ENCODE peak calls at places on chromosome 5, in eight cellular contexts. D is Jurkat, Clone E6-1; L is uterus; G is heart right ventricle; M is colonic mucosa; A is fibroblast of lung; Q is lower lobe of right lung; U is AG10803. Z is an unnamed sample.

GRCh38 chr5:1061916-1062315 is 49.9 kb downstream of the SLC12A7 start:
- DNase-seq in D (no peak), L (no peak), G (no peak), M (no peak), A (no peak), Q (no peak), U (no peak), Z (no peak)

GRCh38 chr5:39219433-39219832 is at the start of gene FYB1:
- DNase-seq in D (no peak), L (peak), G (peak), M (no peak), A (no peak), Q (peak), U (peak), Z (no peak)

GRCh38 chr5:144377207-144377606 is 206.5 kb downstream of the KCTD16 start:
- DNase-seq in D (no peak), L (no peak), G (no peak), M (no peak), A (no peak), Q (no peak), U (no peak), Z (peak)

GRCh38 chr5:179165421-179166170 is 105.4 kb downstream of the ZNF354C start:
- DNase-seq in D (no peak), L (no peak), G (no peak), M (no peak), A (no peak), Q (peak), U (no peak), Z (no peak)

GRCh38 chr5:168227973-168228615 is 63.4 kb upstream of the WWC1 start:
- DNase-seq in D (peak), L (no peak), G (no peak), M (no peak), A (peak), Q (no peak), U (peak), Z (no peak)

GRCh38 chr5:53858700-53859456 is 298.4 kb downstream of the NDUFS4 start:
- DNase-seq in D (no peak), L (no peak), G (no peak), M (no peak), A (no peak), Q (no peak), U (no peak), Z (no peak)

GRCh38 chr5:159161361-159162214 is 47.8 kb downstream of the RNF145 start:
- DNase-seq in D (no peak), L (no peak), G (no peak), M (no peak), A (peak), Q (no peak), U (no peak), Z (no peak)

GRCh38 chr5:135329913-135330797 is 68.9 kb downstream of the MACROH2A1 start:
- DNase-seq in D (no peak), L (no peak), G (no peak), M (no peak), A (no peak), Q (no peak), U (no peak), Z (no peak)

GRCh38 chr5:124997186-124997893 is 250.9 kb upstream of the ZNF608 start:
- DNase-seq in D (no peak), L (no peak), G (no peak), M (no peak), A (peak), Q (no peak), U (no peak), Z (no peak)

GRCh38 chr5:175418252-175418651 is 25.7 kb downstream of the DRD1 start:
- DNase-seq in D (no peak), L (no peak), G (no peak), M (no peak), A (peak), Q (no peak), U (no peak), Z (no peak)

GRCh38 chr5:20286512-20286911 is 298.5 kb upstream of the CDH18 start:
- DNase-seq in D (no peak), L (no peak), G (no peak), M (no peak), A (peak), Q (no peak), U (no peak), Z (no peak)

GRCh38 chr5:109479260-109479860 is 69.6 kb upstream of the PJA2 start:
- DNase-seq in D (peak), L (no peak), G (no peak), M (no peak), A (peak), Q (no peak), U (peak), Z (no peak)

GRCh38 chr5:89034588-89034987 is 151.6 kb upstream of the MEF2C start:
- DNase-seq in D (no peak), L (no peak), G (no peak), M (no peak), A (peak), Q (no peak), U (no peak), Z (no peak)

GRCh38 chr5:135439426-135440205 is 7.5 kb downstream of the DCANP1 start:
- DNase-seq in D (no peak), L (no peak), G (no peak), M (peak), A (no peak), Q (no peak), U (no peak), Z (no peak)

GRCh38 chr5:137834498-137834897 is 33.2 kb upstream of the MYOT start:
- DNase-seq in D (no peak), L (no peak), G (no peak), M (no peak), A (peak), Q (no peak), U (no peak), Z (no peak)

GRCh38 chr5:137837741-137838389 is 29.8 kb upstream of the MYOT start:
- DNase-seq in D (no peak), L (no peak), G (no peak), M (no peak), A (peak), Q (no peak), U (no peak), Z (no peak)

GRCh38 chr5:137836301-137836700 is 31.4 kb upstream of the MYOT start:
- DNase-seq in D (no peak), L (no peak), G (no peak), M (no peak), A (no peak), Q (no peak), U (no peak), Z (no peak)

GRCh38 chr5:137838976-137839375 is 28.7 kb upstream of the MYOT start:
- DNase-seq in D (no peak), L (no peak), G (no peak), M (no peak), A (no peak), Q (no peak), U (no peak), Z (no peak)

GRCh38 chr5:137836997-137837396 is 30.7 kb upstream of the MYOT start:
- DNase-seq in D (no peak), L (no peak), G (peak), M (no peak), A (peak), Q (no peak), U (peak), Z (no peak)
- H3K4me3 ChIP-seq in D (no peak), L (no peak), G (no peak), M (no peak), A (no peak), Q (no peak), U (no peak), Z (no peak)

GRCh38 chr5:137619191-137619870 is 116.6 kb downstream of the KLHL3 start:
- DNase-seq in D (no peak), L (peak), G (peak), M (no peak), A (peak), Q (peak), U (peak), Z (no peak)

GRCh38 chr5:137622850-137623249 is 113.0 kb downstream of the KLHL3 start:
- DNase-seq in D (no peak), L (no peak), G (peak), M (no peak), A (peak), Q (peak), U (peak), Z (peak)

GRCh38 chr5:137624786-137625349 is 111.0 kb downstream of the KLHL3 start:
- DNase-seq in D (no peak), L (no peak), G (no peak), M (no peak), A (no peak), Q (no peak), U (no peak), Z (peak)

GRCh38 chr5:137621306-137621705 is 114.6 kb downstream of the KLHL3 start:
- DNase-seq in D (no peak), L (no peak), G (no peak), M (no peak), A (no peak), Q (no peak), U (no peak), Z (no peak)

DNA sequence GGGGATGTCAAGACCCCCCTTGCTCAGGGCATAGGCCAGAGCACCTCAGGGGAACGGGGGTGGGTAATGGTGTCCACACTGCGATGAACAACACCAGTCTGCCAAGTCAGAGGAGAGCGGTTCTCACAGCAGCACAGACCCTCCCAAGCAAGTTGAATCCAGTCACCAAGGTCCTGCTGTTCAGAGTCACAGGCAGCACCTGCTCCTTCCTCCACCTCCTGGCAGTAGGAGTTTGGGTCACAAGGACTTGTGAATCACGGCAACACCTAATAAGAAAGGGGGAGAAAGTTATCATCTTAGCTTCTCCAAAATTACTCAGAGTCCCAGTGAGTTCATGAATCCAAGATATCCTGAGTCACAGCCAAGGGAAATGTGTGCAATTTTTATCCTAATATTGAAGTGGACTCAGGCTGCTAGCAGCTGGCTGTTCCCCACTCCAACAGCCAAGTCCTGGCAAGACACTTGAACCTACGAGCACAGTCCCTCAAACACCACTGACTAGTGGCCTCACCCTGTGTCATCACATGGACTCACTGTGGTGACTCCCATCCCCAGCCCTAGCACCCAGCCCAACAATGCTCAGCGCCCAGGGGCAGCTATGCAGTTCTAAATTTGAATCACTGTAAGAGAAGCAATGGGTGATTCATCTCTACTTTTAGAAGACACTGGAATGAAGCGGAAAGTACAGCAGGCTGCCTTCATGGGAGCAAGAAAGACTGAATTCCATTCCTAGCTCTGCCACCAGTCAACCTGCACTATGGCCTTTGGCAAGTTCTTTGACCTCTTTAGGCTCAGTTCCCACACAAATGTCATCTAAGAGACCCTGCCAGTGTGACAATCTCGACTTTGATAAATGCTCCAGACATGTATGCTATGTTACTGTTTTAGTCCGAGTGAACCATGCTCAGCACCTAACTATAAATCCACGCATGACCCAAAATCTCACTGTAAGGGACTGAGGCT is 113.7 kb downstream of the KLHL3 start:
- DNase-seq in D (no peak), L (no peak), G (peak), M (no peak), A (peak), Q (no peak), U (peak), Z (no peak)
- H3K4me3 ChIP-seq in D (no peak), L (no peak), G (no peak), M (no peak), A (no peak), Q (no peak), U (no peak), Z (no peak)

GRCh38 chr5:65555266-65555665 is 7.7 kb downstream of the CENPK start:
- DNase-seq in D (no peak), L (no peak), G (no peak), M (no peak), A (peak), Q (no peak), U (peak), Z (no peak)
- H3K4me3 ChIP-seq in D (no peak), L (no peak), G (no peak), M (no peak), A (no peak), Q (no peak), U (no peak), Z (no peak)

DNA sequence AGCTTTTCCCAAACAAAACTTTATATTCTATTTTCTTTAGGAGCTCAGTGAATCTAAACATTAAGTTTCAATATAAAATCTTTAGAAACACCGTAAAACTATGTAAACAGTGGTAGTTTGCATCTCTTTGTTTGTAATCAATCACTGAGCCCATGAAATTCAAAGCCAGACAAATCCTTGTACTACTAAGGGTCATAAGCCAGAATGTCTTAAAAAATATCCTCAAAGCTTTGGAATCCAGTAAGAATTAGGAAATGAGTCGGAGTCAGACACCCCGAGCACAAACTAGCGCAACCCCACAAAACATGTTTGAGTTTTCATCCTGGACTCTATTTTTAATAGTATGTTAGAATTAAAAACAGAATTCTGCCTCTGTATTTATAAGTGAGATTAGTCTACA is 153.8 kb downstream of the HSPA4 start:
- DNase-seq in D (no peak), L (no peak), G (no peak), M (no peak), A (no peak), Q (no peak), U (peak), Z (no peak)
- H3K4me3 ChIP-seq in D (no peak), L (no peak), G (no peak), M (no peak), A (no peak), Q (no peak), U (no peak), Z (no peak)

DNA sequence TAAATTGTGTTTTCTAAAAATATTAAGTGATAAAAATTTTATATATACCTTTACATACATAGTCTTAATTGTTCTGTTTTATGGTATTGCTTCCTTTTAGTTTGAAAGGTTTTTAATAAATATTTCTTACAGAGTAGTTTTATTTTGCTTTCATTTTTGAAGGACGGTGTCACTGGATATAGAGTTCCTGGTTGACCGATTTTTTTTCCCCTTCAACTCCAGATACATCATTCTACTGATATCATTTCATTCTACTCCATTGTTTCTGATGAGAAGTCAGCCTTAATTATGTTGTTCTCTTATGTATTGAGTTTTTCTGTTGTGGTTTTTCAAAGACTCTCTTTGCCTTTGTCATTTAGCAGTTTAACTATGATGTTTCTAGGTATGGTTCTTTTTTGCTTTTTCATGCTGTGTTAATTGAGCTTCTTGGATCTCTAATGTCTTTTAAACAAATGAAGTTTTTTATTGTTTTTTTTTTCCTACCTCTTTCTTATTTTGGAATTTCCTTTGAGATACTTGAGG is 30.4 kb downstream of the MTREX start:
- DNase-seq in D (peak), L (no peak), G (no peak), M (no peak), A (no peak), Q (no peak), U (no peak), Z (no peak)
- H3K4me3 ChIP-seq in D (no peak), L (no peak), G (no peak), M (no peak), A (no peak), Q (no peak), U (no peak), Z (no peak)

GRCh38 chr5:150179221-150179620 is 10.6 kb upstream of the SLC6A7 start:
- DNase-seq in D (no peak), L (no peak), G (no peak), M (no peak), A (no peak), Q (no peak), U (no peak), Z (no peak)

GRCh38 chr5:150176745-150177485 is 10.3 kb downstream of the CDX1 start:
- DNase-seq in D (no peak), L (no peak), G (no peak), M (no peak), A (peak), Q (no peak), U (no peak), Z (no peak)

GRCh38 chr5:150177721-150178120 is 11.1 kb downstream of the CDX1 start:
- DNase-seq in D (no peak), L (no peak), G (no peak), M (no peak), A (no peak), Q (no peak), U (no peak), Z (no peak)

GRCh38 chr5:150180241-150181027 is 9.4 kb upstream of the SLC6A7 start:
- DNase-seq in D (no peak), L (peak), G (peak), M (peak), A (peak), Q (no peak), U (peak), Z (no peak)

GRCh38 chr5:150178262-150178661 is 11.6 kb upstream of the SLC6A7 start:
- DNase-seq in D (no peak), L (no peak), G (no peak), M (peak), A (no peak), Q (no peak), U (no peak), Z (no peak)
- H3K4me3 ChIP-seq in D (no peak), L (no peak), G (no peak), M (no peak), A (no peak), Q (no peak), U (no peak), Z (no peak)

Z was measured in LNCaP clone FGC.